ENCODE peak calls at places on chromosomes 12 and 14, in ten cellular contexts. One of them, this sample, is unnamed.
A peak's percentile ranks its signal among the peaks of the same experiment; 100 is the strongest.

GRCh38 chr12:99386907-99387306 is 260.6 kb upstream of the GARIN6 start:
- DNase-seq in GM23338: peak; percentile 80
- DNase-seq in fibroblast of the conjunctiva: no peak
- DNase-seq in GM04503: peak; percentile 12
- DNase-seq in choroid plexus epithelial cell: peak; percentile 25
- DNase-seq in endothelial cell: no peak
- DNase-seq in stimulated activated CD4-positive, alpha-beta T cell treated with anti-CD3 and anti-CD28 coated beads, Interleukin-4, amount 100 ng/mL, for 48 hours: no peak
- DNase-seq in activated naive CD8-positive, alpha-beta T cell treated with anti-CD3 and anti-CD28 coated beads, Interleukin-2, amount 10 ng/mL, durations not matched to agents 7 days and 5 days: no peak
- DNase-seq in activated CD4-positive, alpha-beta T cell treated with anti-CD3 and anti-CD28 coated beads for 1 hour: no peak
- DNase-seq in activated T-helper 1 cell treated with Interleukin-2 at 50 U/mL for 16 hours: no peak
- DNase-seq in this sample: peak; percentile 46

GRCh38 chr14:32593290-32593942 is 264.3 kb downstream of the AKAP6 start:
- DNase-seq in activated naive CD8-positive, alpha-beta T cell treated with anti-CD3 and anti-CD28 coated beads, Interleukin-2, amount 10 ng/mL, durations not matched to agents 7 days and 5 days: no peak
- DNase-seq in GM23338: no peak
- DNase-seq in fibroblast of the conjunctiva: no peak
- DNase-seq in stimulated activated CD4-positive, alpha-beta T cell treated with anti-CD3 and anti-CD28 coated beads, Interleukin-4, amount 100 ng/mL, for 48 hours: no peak
- DNase-seq in endothelial cell: no peak
- DNase-seq in activated CD4-positive, alpha-beta T cell treated with anti-CD3 and anti-CD28 coated beads for 1 hour: no peak
- DNase-seq in activated T-helper 1 cell treated with Interleukin-2 at 50 U/mL for 16 hours: no peak
- DNase-seq in GM04503: peak; percentile 90
- DNase-seq in choroid plexus epithelial cell: peak; percentile 78
- DNase-seq in this sample: no peak

GRCh38 chr12:90908465-90908864 is 46.5 kb downstream of the CCER1 start:
- DNase-seq in fibroblast of the conjunctiva: peak; percentile 9
- DNase-seq in activated naive CD8-positive, alpha-beta T cell treated with anti-CD3 and anti-CD28 coated beads, Interleukin-2, amount 10 ng/mL, durations not matched to agents 7 days and 5 days: no peak
- DNase-seq in GM04503: peak; percentile 57
- DNase-seq in endothelial cell: no peak
- DNase-seq in activated CD4-positive, alpha-beta T cell treated with anti-CD3 and anti-CD28 coated beads for 1 hour: no peak
- DNase-seq in stimulated activated CD4-positive, alpha-beta T cell treated with anti-CD3 and anti-CD28 coated beads, Interleukin-4, amount 100 ng/mL, for 48 hours: no peak
- DNase-seq in activated T-helper 1 cell treated with Interleukin-2 at 50 U/mL for 16 hours: no peak
- DNase-seq in GM23338: no peak
- DNase-seq in choroid plexus epithelial cell: peak; percentile 83
- DNase-seq in this sample: no peak

GRCh38 chr14:24053548-24054323 is 1.9 kb downstream of the CARMIL3 start:
- DNase-seq in activated T-helper 1 cell treated with Interleukin-2 at 50 U/mL for 16 hours: no peak
- DNase-seq in GM23338: no peak
- DNase-seq in choroid plexus epithelial cell: no peak
- DNase-seq in activated CD4-positive, alpha-beta T cell treated with anti-CD3 and anti-CD28 coated beads for 1 hour: no peak
- DNase-seq in GM04503: no peak
- DNase-seq in activated naive CD8-positive, alpha-beta T cell treated with anti-CD3 and anti-CD28 coated beads, Interleukin-2, amount 10 ng/mL, durations not matched to agents 7 days and 5 days: peak; percentile 26
- DNase-seq in endothelial cell: no peak
- DNase-seq in stimulated activated CD4-positive, alpha-beta T cell treated with anti-CD3 and anti-CD28 coated beads, Interleukin-4, amount 100 ng/mL, for 48 hours: no peak
- DNase-seq in fibroblast of the conjunctiva: no peak
- DNase-seq in this sample: no peak

GRCh38 chr14:69657961-69658360 is 46.6 kb downstream of the SUSD6 start:
- DNase-seq in stimulated activated CD4-positive, alpha-beta T cell treated with anti-CD3 and anti-CD28 coated beads, Interleukin-4, amount 100 ng/mL, for 48 hours: no peak
- DNase-seq in activated T-helper 1 cell treated with Interleukin-2 at 50 U/mL for 16 hours: no peak
- DNase-seq in GM04503: no peak
- DNase-seq in endothelial cell: no peak
- DNase-seq in GM23338: peak; percentile 56
- DNase-seq in activated naive CD8-positive, alpha-beta T cell treated with anti-CD3 and anti-CD28 coated beads, Interleukin-2, amount 10 ng/mL, durations not matched to agents 7 days and 5 days: no peak
- DNase-seq in fibroblast of the conjunctiva: peak; percentile 28
- DNase-seq in choroid plexus epithelial cell: peak; percentile 83
- DNase-seq in activated CD4-positive, alpha-beta T cell treated with anti-CD3 and anti-CD28 coated beads for 1 hour: no peak
- DNase-seq in this sample: peak; percentile 77

GRCh38 chr12:53976172-53976822 is 1.5 kb upstream of the HOTAIR start:
- DNase-seq in choroid plexus epithelial cell: no peak
- DNase-seq in activated CD4-positive, alpha-beta T cell treated with anti-CD3 and anti-CD28 coated beads for 1 hour: no peak
- DNase-seq in stimulated activated CD4-positive, alpha-beta T cell treated with anti-CD3 and anti-CD28 coated beads, Interleukin-4, amount 100 ng/mL, for 48 hours: no peak
- DNase-seq in activated naive CD8-positive, alpha-beta T cell treated with anti-CD3 and anti-CD28 coated beads, Interleukin-2, amount 10 ng/mL, durations not matched to agents 7 days and 5 days: no peak
- DNase-seq in activated T-helper 1 cell treated with Interleukin-2 at 50 U/mL for 16 hours: no peak
- DNase-seq in GM04503: peak; percentile 92
- DNase-seq in endothelial cell: no peak
- DNase-seq in fibroblast of the conjunctiva: no peak
- DNase-seq in GM23338: peak; percentile 73
- DNase-seq in this sample: no peak

GRCh38 chr12:11765817-11766794 is 116.6 kb downstream of the ETV6 start:
- DNase-seq in choroid plexus epithelial cell: peak; percentile 69
- DNase-seq in fibroblast of the conjunctiva: no peak
- DNase-seq in GM23338: no peak
- DNase-seq in stimulated activated CD4-positive, alpha-beta T cell treated with anti-CD3 and anti-CD28 coated beads, Interleukin-4, amount 100 ng/mL, for 48 hours: peak; percentile 69
- DNase-seq in activated CD4-positive, alpha-beta T cell treated with anti-CD3 and anti-CD28 coated beads for 1 hour: no peak
- DNase-seq in GM04503: peak; percentile 52
- DNase-seq in activated T-helper 1 cell treated with Interleukin-2 at 50 U/mL for 16 hours: peak; percentile 2
- DNase-seq in endothelial cell: peak; percentile 39
- DNase-seq in activated naive CD8-positive, alpha-beta T cell treated with anti-CD3 and anti-CD28 coated beads, Interleukin-2, amount 10 ng/mL, durations not matched to agents 7 days and 5 days: peak; percentile 43
- DNase-seq in this sample: no peak

GRCh38 chr14:97994020-97994531 is 1196.9 kb downstream of the VRK1 start:
- DNase-seq in activated naive CD8-positive, alpha-beta T cell treated with anti-CD3 and anti-CD28 coated beads, Interleukin-2, amount 10 ng/mL, durations not matched to agents 7 days and 5 days: peak; percentile 52
- DNase-seq in GM23338: no peak
- DNase-seq in stimulated activated CD4-positive, alpha-beta T cell treated with anti-CD3 and anti-CD28 coated beads, Interleukin-4, amount 100 ng/mL, for 48 hours: no peak
- DNase-seq in fibroblast of the conjunctiva: no peak
- DNase-seq in GM04503: no peak
- DNase-seq in endothelial cell: no peak
- DNase-seq in activated CD4-positive, alpha-beta T cell treated with anti-CD3 and anti-CD28 coated beads for 1 hour: no peak
- DNase-seq in choroid plexus epithelial cell: no peak
- DNase-seq in activated T-helper 1 cell treated with Interleukin-2 at 50 U/mL for 16 hours: no peak
- DNase-seq in this sample: no peak

GRCh38 chr12:113088037-113088436 is 31.5 kb downstream of the DTX1 start:
- DNase-seq in stimulated activated CD4-positive, alpha-beta T cell treated with anti-CD3 and anti-CD28 coated beads, Interleukin-4, amount 100 ng/mL, for 48 hours: no peak
- DNase-seq in activated T-helper 1 cell treated with Interleukin-2 at 50 U/mL for 16 hours: no peak
- DNase-seq in endothelial cell: no peak
- DNase-seq in choroid plexus epithelial cell: no peak
- DNase-seq in activated CD4-positive, alpha-beta T cell treated with anti-CD3 and anti-CD28 coated beads for 1 hour: no peak
- DNase-seq in GM04503: no peak
- DNase-seq in fibroblast of the conjunctiva: no peak
- DNase-seq in GM23338: no peak
- DNase-seq in activated naive CD8-positive, alpha-beta T cell treated with anti-CD3 and anti-CD28 coated beads, Interleukin-2, amount 10 ng/mL, durations not matched to agents 7 days and 5 days: no peak
- DNase-seq in this sample: no peak

GRCh38 chr14:77005559-77005958 is 22.9 kb downstream of the IRF2BPL start:
- DNase-seq in activated CD4-positive, alpha-beta T cell treated with anti-CD3 and anti-CD28 coated beads for 1 hour: no peak
- DNase-seq in activated T-helper 1 cell treated with Interleukin-2 at 50 U/mL for 16 hours: no peak
- DNase-seq in fibroblast of the conjunctiva: no peak
- DNase-seq in activated naive CD8-positive, alpha-beta T cell treated with anti-CD3 and anti-CD28 coated beads, Interleukin-2, amount 10 ng/mL, durations not matched to agents 7 days and 5 days: no peak
- DNase-seq in choroid plexus epithelial cell: no peak
- DNase-seq in endothelial cell: no peak
- DNase-seq in stimulated activated CD4-positive, alpha-beta T cell treated with anti-CD3 and anti-CD28 coated beads, Interleukin-4, amount 100 ng/mL, for 48 hours: no peak
- DNase-seq in GM23338: no peak
- DNase-seq in GM04503: no peak
- DNase-seq in this sample: no peak

GRCh38 chr12:56321027-56321426 is 5.2 kb upstream of the CNPY2 start:
- DNase-seq in endothelial cell: no peak
- DNase-seq in activated naive CD8-positive, alpha-beta T cell treated with anti-CD3 and anti-CD28 coated beads, Interleukin-2, amount 10 ng/mL, durations not matched to agents 7 days and 5 days: no peak
- DNase-seq in activated T-helper 1 cell treated with Interleukin-2 at 50 U/mL for 16 hours: no peak
- DNase-seq in fibroblast of the conjunctiva: no peak
- DNase-seq in stimulated activated CD4-positive, alpha-beta T cell treated with anti-CD3 and anti-CD28 coated beads, Interleukin-4, amount 100 ng/mL, for 48 hours: no peak
- DNase-seq in activated CD4-positive, alpha-beta T cell treated with anti-CD3 and anti-CD28 coated beads for 1 hour: no peak
- DNase-seq in GM04503: no peak
- DNase-seq in choroid plexus epithelial cell: no peak
- DNase-seq in GM23338: no peak
- DNase-seq in this sample: no peak

GRCh38 chr12:27272375-27273028 is 28.4 kb downstream of the STK38L start:
- DNase-seq in endothelial cell: no peak
- DNase-seq in GM23338: no peak
- DNase-seq in fibroblast of the conjunctiva: no peak
- DNase-seq in choroid plexus epithelial cell: no peak
- DNase-seq in activated naive CD8-positive, alpha-beta T cell treated with anti-CD3 and anti-CD28 coated beads, Interleukin-2, amount 10 ng/mL, durations not matched to agents 7 days and 5 days: no peak
- DNase-seq in activated CD4-positive, alpha-beta T cell treated with anti-CD3 and anti-CD28 coated beads for 1 hour: no peak
- DNase-seq in GM04503: no peak
- DNase-seq in stimulated activated CD4-positive, alpha-beta T cell treated with anti-CD3 and anti-CD28 coated beads, Interleukin-4, amount 100 ng/mL, for 48 hours: no peak
- DNase-seq in activated T-helper 1 cell treated with Interleukin-2 at 50 U/mL for 16 hours: no peak
- DNase-seq in this sample: peak; percentile 18

GRCh38 chr14:58107947-58108552 is 44.0 kb downstream of the ARMH4 start:
- DNase-seq in endothelial cell: peak; percentile 34
- DNase-seq in stimulated activated CD4-positive, alpha-beta T cell treated with anti-CD3 and anti-CD28 coated beads, Interleukin-4, amount 100 ng/mL, for 48 hours: peak; percentile 8
- DNase-seq in activated T-helper 1 cell treated with Interleukin-2 at 50 U/mL for 16 hours: no peak
- DNase-seq in activated CD4-positive, alpha-beta T cell treated with anti-CD3 and anti-CD28 coated beads for 1 hour: no peak
- DNase-seq in activated naive CD8-positive, alpha-beta T cell treated with anti-CD3 and anti-CD28 coated beads, Interleukin-2, amount 10 ng/mL, durations not matched to agents 7 days and 5 days: no peak
- DNase-seq in choroid plexus epithelial cell: peak; percentile 89
- DNase-seq in fibroblast of the conjunctiva: peak; percentile 66
- DNase-seq in GM23338: peak; percentile 75
- DNase-seq in GM04503: no peak
- DNase-seq in this sample: peak; percentile 72

GRCh38 chr12:85755760-85756159 is 80.4 kb downstream of the RASSF9 start:
- DNase-seq in activated T-helper 1 cell treated with Interleukin-2 at 50 U/mL for 16 hours: no peak
- DNase-seq in fibroblast of the conjunctiva: no peak
- DNase-seq in activated naive CD8-positive, alpha-beta T cell treated with anti-CD3 and anti-CD28 coated beads, Interleukin-2, amount 10 ng/mL, durations not matched to agents 7 days and 5 days: no peak
- DNase-seq in activated CD4-positive, alpha-beta T cell treated with anti-CD3 and anti-CD28 coated beads for 1 hour: no peak
- DNase-seq in GM23338: no peak
- DNase-seq in endothelial cell: no peak
- DNase-seq in GM04503: no peak
- DNase-seq in stimulated activated CD4-positive, alpha-beta T cell treated with anti-CD3 and anti-CD28 coated beads, Interleukin-4, amount 100 ng/mL, for 48 hours: no peak
- DNase-seq in choroid plexus epithelial cell: peak; percentile 4
- DNase-seq in this sample: no peak

GRCh38 chr12:3342051-3342450 is 149.0 kb upstream of the PRMT8 start:
- DNase-seq in choroid plexus epithelial cell: peak; percentile 46
- DNase-seq in activated CD4-positive, alpha-beta T cell treated with anti-CD3 and anti-CD28 coated beads for 1 hour: no peak
- DNase-seq in activated naive CD8-positive, alpha-beta T cell treated with anti-CD3 and anti-CD28 coated beads, Interleukin-2, amount 10 ng/mL, durations not matched to agents 7 days and 5 days: no peak
- DNase-seq in stimulated activated CD4-positive, alpha-beta T cell treated with anti-CD3 and anti-CD28 coated beads, Interleukin-4, amount 100 ng/mL, for 48 hours: no peak
- DNase-seq in endothelial cell: peak; percentile 71
- DNase-seq in GM04503: no peak
- DNase-seq in activated T-helper 1 cell treated with Interleukin-2 at 50 U/mL for 16 hours: no peak
- DNase-seq in fibroblast of the conjunctiva: peak; percentile 17
- DNase-seq in GM23338: peak; percentile 75
- DNase-seq in this sample: peak; percentile 81

GRCh38 chr14:103880334-103880985 is 33.1 kb upstream of the PPP1R13B start:
- DNase-seq in stimulated activated CD4-positive, alpha-beta T cell treated with anti-CD3 and anti-CD28 coated beads, Interleukin-4, amount 100 ng/mL, for 48 hours: no peak
- DNase-seq in endothelial cell: no peak
- DNase-seq in activated naive CD8-positive, alpha-beta T cell treated with anti-CD3 and anti-CD28 coated beads, Interleukin-2, amount 10 ng/mL, durations not matched to agents 7 days and 5 days: no peak
- DNase-seq in GM23338: no peak
- DNase-seq in GM04503: peak; percentile 39
- DNase-seq in choroid plexus epithelial cell: peak; percentile 66
- DNase-seq in activated T-helper 1 cell treated with Interleukin-2 at 50 U/mL for 16 hours: no peak
- DNase-seq in activated CD4-positive, alpha-beta T cell treated with anti-CD3 and anti-CD28 coated beads for 1 hour: no peak
- DNase-seq in fibroblast of the conjunctiva: peak; percentile 40
- DNase-seq in this sample: peak; percentile 60

GRCh38 chr14:94009767-94010166 is 12.7 kb downstream of the CCDC197 start:
- DNase-seq in activated CD4-positive, alpha-beta T cell treated with anti-CD3 and anti-CD28 coated beads for 1 hour: no peak
- DNase-seq in stimulated activated CD4-positive, alpha-beta T cell treated with anti-CD3 and anti-CD28 coated beads, Interleukin-4, amount 100 ng/mL, for 48 hours: no peak
- DNase-seq in GM04503: no peak
- DNase-seq in fibroblast of the conjunctiva: no peak
- DNase-seq in endothelial cell: no peak
- DNase-seq in choroid plexus epithelial cell: peak; percentile 75
- DNase-seq in activated T-helper 1 cell treated with Interleukin-2 at 50 U/mL for 16 hours: no peak
- DNase-seq in activated naive CD8-positive, alpha-beta T cell treated with anti-CD3 and anti-CD28 coated beads, Interleukin-2, amount 10 ng/mL, durations not matched to agents 7 days and 5 days: no peak
- DNase-seq in GM23338: no peak
- DNase-seq in this sample: no peak

GRCh38 chr14:44812672-44813071 is 149.1 kb downstream of the KLHL28 start:
- DNase-seq in GM23338: peak; percentile 34
- DNase-seq in endothelial cell: no peak
- DNase-seq in GM04503: no peak
- DNase-seq in activated T-helper 1 cell treated with Interleukin-2 at 50 U/mL for 16 hours: no peak
- DNase-seq in stimulated activated CD4-positive, alpha-beta T cell treated with anti-CD3 and anti-CD28 coated beads, Interleukin-4, amount 100 ng/mL, for 48 hours: no peak
- DNase-seq in choroid plexus epithelial cell: no peak
- DNase-seq in fibroblast of the conjunctiva: no peak
- DNase-seq in activated naive CD8-positive, alpha-beta T cell treated with anti-CD3 and anti-CD28 coated beads, Interleukin-2, amount 10 ng/mL, durations not matched to agents 7 days and 5 days: no peak
- DNase-seq in activated CD4-positive, alpha-beta T cell treated with anti-CD3 and anti-CD28 coated beads for 1 hour: no peak
- DNase-seq in this sample: no peak

GRCh38 chr12:121592323-121592722 is 11.5 kb upstream of the KDM2B start:
- DNase-seq in GM04503: no peak
- DNase-seq in fibroblast of the conjunctiva: no peak
- DNase-seq in activated CD4-positive, alpha-beta T cell treated with anti-CD3 and anti-CD28 coated beads for 1 hour: no peak
- DNase-seq in choroid plexus epithelial cell: no peak
- DNase-seq in endothelial cell: no peak
- DNase-seq in activated naive CD8-positive, alpha-beta T cell treated with anti-CD3 and anti-CD28 coated beads, Interleukin-2, amount 10 ng/mL, durations not matched to agents 7 days and 5 days: no peak
- DNase-seq in GM23338: no peak
- DNase-seq in activated T-helper 1 cell treated with Interleukin-2 at 50 U/mL for 16 hours: no peak
- DNase-seq in stimulated activated CD4-positive, alpha-beta T cell treated with anti-CD3 and anti-CD28 coated beads, Interleukin-4, amount 100 ng/mL, for 48 hours: no peak
- DNase-seq in this sample: no peak

GRCh38 chr12:55446334-55446733 is 2.5 kb downstream of the OR6C2 start:
- DNase-seq in choroid plexus epithelial cell: no peak
- DNase-seq in activated T-helper 1 cell treated with Interleukin-2 at 50 U/mL for 16 hours: no peak
- DNase-seq in activated naive CD8-positive, alpha-beta T cell treated with anti-CD3 and anti-CD28 coated beads, Interleukin-2, amount 10 ng/mL, durations not matched to agents 7 days and 5 days: no peak
- DNase-seq in activated CD4-positive, alpha-beta T cell treated with anti-CD3 and anti-CD28 coated beads for 1 hour: no peak
- DNase-seq in GM23338: peak; percentile 11
- DNase-seq in fibroblast of the conjunctiva: no peak
- DNase-seq in GM04503: no peak
- DNase-seq in stimulated activated CD4-positive, alpha-beta T cell treated with anti-CD3 and anti-CD28 coated beads, Interleukin-4, amount 100 ng/mL, for 48 hours: no peak
- DNase-seq in endothelial cell: no peak
- DNase-seq in this sample: peak; percentile 12

GRCh38 chr12:74033531-74033930 is 504.1 kb upstream of the ATXN7L3B start:
- DNase-seq in stimulated activated CD4-positive, alpha-beta T cell treated with anti-CD3 and anti-CD28 coated beads, Interleukin-4, amount 100 ng/mL, for 48 hours: no peak
- DNase-seq in GM04503: no peak
- DNase-seq in activated CD4-positive, alpha-beta T cell treated with anti-CD3 and anti-CD28 coated beads for 1 hour: no peak
- DNase-seq in endothelial cell: no peak
- DNase-seq in fibroblast of the conjunctiva: no peak
- DNase-seq in activated T-helper 1 cell treated with Interleukin-2 at 50 U/mL for 16 hours: no peak
- DNase-seq in choroid plexus epithelial cell: no peak
- DNase-seq in GM23338: no peak
- DNase-seq in activated naive CD8-positive, alpha-beta T cell treated with anti-CD3 and anti-CD28 coated beads, Interleukin-2, amount 10 ng/mL, durations not matched to agents 7 days and 5 days: no peak
- DNase-seq in this sample: no peak

GRCh38 chr12:122356192-122356635 is 66.3 kb downstream of the CLIP1 start:
- DNase-seq in stimulated activated CD4-positive, alpha-beta T cell treated with anti-CD3 and anti-CD28 coated beads, Interleukin-4, amount 100 ng/mL, for 48 hours: peak; percentile 24
- DNase-seq in endothelial cell: peak; percentile 53
- DNase-seq in fibroblast of the conjunctiva: peak; percentile 74
- DNase-seq in GM04503: no peak
- DNase-seq in activated T-helper 1 cell treated with Interleukin-2 at 50 U/mL for 16 hours: peak; percentile 1
- DNase-seq in GM23338: peak; percentile 69
- DNase-seq in activated CD4-positive, alpha-beta T cell treated with anti-CD3 and anti-CD28 coated beads for 1 hour: peak; percentile 10
- DNase-seq in choroid plexus epithelial cell: peak; percentile 82
- DNase-seq in activated naive CD8-positive, alpha-beta T cell treated with anti-CD3 and anti-CD28 coated beads, Interleukin-2, amount 10 ng/mL, durations not matched to agents 7 days and 5 days: no peak
- DNase-seq in this sample: peak; percentile 57

GRCh38 chr14:30349515-30349914 is 209.4 kb upstream of the G2E3 start:
- DNase-seq in activated CD4-positive, alpha-beta T cell treated with anti-CD3 and anti-CD28 coated beads for 1 hour: no peak
- DNase-seq in fibroblast of the conjunctiva: no peak
- DNase-seq in GM04503: no peak
- DNase-seq in endothelial cell: no peak
- DNase-seq in activated naive CD8-positive, alpha-beta T cell treated with anti-CD3 and anti-CD28 coated beads, Interleukin-2, amount 10 ng/mL, durations not matched to agents 7 days and 5 days: no peak
- DNase-seq in choroid plexus epithelial cell: no peak
- DNase-seq in GM23338: no peak
- DNase-seq in stimulated activated CD4-positive, alpha-beta T cell treated with anti-CD3 and anti-CD28 coated beads, Interleukin-4, amount 100 ng/mL, for 48 hours: no peak
- DNase-seq in activated T-helper 1 cell treated with Interleukin-2 at 50 U/mL for 16 hours: no peak
- DNase-seq in this sample: no peak

GRCh38 chr12:25151476-25151875 is 43.5 kb downstream of the DNAI7 start:
- DNase-seq in fibroblast of the conjunctiva: peak; percentile 85
- DNase-seq in choroid plexus epithelial cell: peak; percentile 98
- DNase-seq in stimulated activated CD4-positive, alpha-beta T cell treated with anti-CD3 and anti-CD28 coated beads, Interleukin-4, amount 100 ng/mL, for 48 hours: no peak
- DNase-seq in activated naive CD8-positive, alpha-beta T cell treated with anti-CD3 and anti-CD28 coated beads, Interleukin-2, amount 10 ng/mL, durations not matched to agents 7 days and 5 days: no peak
- DNase-seq in GM23338: peak; percentile 30
- DNase-seq in activated CD4-positive, alpha-beta T cell treated with anti-CD3 and anti-CD28 coated beads for 1 hour: no peak
- DNase-seq in endothelial cell: peak; percentile 7
- DNase-seq in GM04503: peak; percentile 83
- DNase-seq in activated T-helper 1 cell treated with Interleukin-2 at 50 U/mL for 16 hours: no peak
- DNase-seq in this sample: peak; percentile 79

GRCh38 chr14:24911324-24912095 is 138.4 kb downstream of the STXBP6 start:
- DNase-seq in GM04503: peak; percentile 11
- DNase-seq in activated naive CD8-positive, alpha-beta T cell treated with anti-CD3 and anti-CD28 coated beads, Interleukin-2, amount 10 ng/mL, durations not matched to agents 7 days and 5 days: no peak
- DNase-seq in GM23338: no peak
- DNase-seq in endothelial cell: no peak
- DNase-seq in stimulated activated CD4-positive, alpha-beta T cell treated with anti-CD3 and anti-CD28 coated beads, Interleukin-4, amount 100 ng/mL, for 48 hours: no peak
- DNase-seq in fibroblast of the conjunctiva: peak; percentile 71
- DNase-seq in activated T-helper 1 cell treated with Interleukin-2 at 50 U/mL for 16 hours: no peak
- DNase-seq in activated CD4-positive, alpha-beta T cell treated with anti-CD3 and anti-CD28 coated beads for 1 hour: no peak
- DNase-seq in choroid plexus epithelial cell: peak; percentile 93
- DNase-seq in this sample: peak; percentile 54

This sample was measured in hepatocyte.